ENCODE peak calls at places on chromosome 17, in seven cellular contexts. W is HepG2, C is K562, J is H1, Y is GM12878, I is SK-N-SH, T is GM12891. X is an unnamed sample.
A peak's percentile ranks its signal among the peaks of the same experiment; 100 is the strongest.

GRCh38 chr17:50805486-50805885 is 29.9 kb upstream of the WFIKKN2 start:
- DNase-seq in Y (no peak), J (no peak), W (no peak), I (no peak), C (no peak), T (no peak), X (no peak)

GRCh38 chr17:51435641-51436091 is 175.3 kb downstream of the UTP18 start:
- DNase-seq in T (peak; percentile 13), J (peak; percentile 72), Y (no peak), C (peak; percentile 23), W (peak; percentile 92), I (peak; percentile 66), X (no peak)

GRCh38 chr17:49438439-49438861 is 23.8 kb upstream of the PHB1 start:
- DNase-seq in Y (no peak), I (no peak), J (peak; percentile 61), W (peak; percentile 41), C (no peak), T (no peak), X (no peak)

GRCh38 chr17:42969006-42969581 is 4.8 kb upstream of the AARSD1 start:
- DNase-seq in Y (no peak), I (no peak), J (no peak), T (no peak), C (no peak), W (no peak), X (no peak)

GRCh38 chr17:61307905-61308886 is 91.4 kb upstream of the TBX2 start:
- DNase-seq in J (no peak), I (no peak), Y (no peak), T (no peak), C (no peak), W (no peak), X (no peak)

GRCh38 chr17:50352693-50353599 is 7.0 kb downstream of the XYLT2 start:
- DNase-seq in T (no peak), Y (no peak), J (no peak), I (no peak), W (no peak), C (no peak), X (no peak)

GRCh38 chr17:17159571-17159970 is 46.6 kb downstream of the PLD6 start:
- DNase-seq in J (no peak), I (no peak), W (no peak), C (no peak), T (no peak), Y (no peak), X (no peak)

GRCh38 chr17:50075446-50076032 is 19.6 kb upstream of the PDK2 start:
- DNase-seq in W (no peak), T (no peak), J (no peak), Y (no peak), I (no peak), C (no peak), X (no peak)

GRCh38 chr17:20073056-20073979 is 64.2 kb downstream of the SPECC1 start:
- DNase-seq in I (no peak), Y (no peak), J (no peak), T (no peak), C (no peak), W (no peak), X (no peak)

GRCh38 chr17:36850794-36851193 is 86.5 kb upstream of the LHX1 start:
- DNase-seq in W (no peak), Y (no peak), J (no peak), I (no peak), C (no peak), T (no peak), X (no peak)

GRCh38 chr17:27256225-27257030 is 37.5 kb upstream of the WSB1 start:
- DNase-seq in J (no peak), W (peak; percentile 72), I (no peak), Y (no peak), T (no peak), C (no peak), X (no peak)

GRCh38 chr17:79624658-79625478 is 14.0 kb upstream of the RBFOX3 start:
- DNase-seq in C (no peak), T (no peak), I (peak; percentile 30), J (peak; percentile 28), Y (no peak), W (no peak), X (peak; percentile 4)

GRCh38 chr17:15384142-15384803 is 42.9 kb upstream of the TEKT3 start:
- DNase-seq in W (no peak), T (no peak), Y (no peak), J (no peak), C (no peak), I (no peak), X (no peak)

GRCh38 chr17:48351916-48352332 is 78.1 kb downstream of the SKAP1 start:
- DNase-seq in Y (no peak), W (peak; percentile 5), T (no peak), J (no peak), C (peak; percentile 23), I (peak; percentile 32), X (no peak)

DNA sequence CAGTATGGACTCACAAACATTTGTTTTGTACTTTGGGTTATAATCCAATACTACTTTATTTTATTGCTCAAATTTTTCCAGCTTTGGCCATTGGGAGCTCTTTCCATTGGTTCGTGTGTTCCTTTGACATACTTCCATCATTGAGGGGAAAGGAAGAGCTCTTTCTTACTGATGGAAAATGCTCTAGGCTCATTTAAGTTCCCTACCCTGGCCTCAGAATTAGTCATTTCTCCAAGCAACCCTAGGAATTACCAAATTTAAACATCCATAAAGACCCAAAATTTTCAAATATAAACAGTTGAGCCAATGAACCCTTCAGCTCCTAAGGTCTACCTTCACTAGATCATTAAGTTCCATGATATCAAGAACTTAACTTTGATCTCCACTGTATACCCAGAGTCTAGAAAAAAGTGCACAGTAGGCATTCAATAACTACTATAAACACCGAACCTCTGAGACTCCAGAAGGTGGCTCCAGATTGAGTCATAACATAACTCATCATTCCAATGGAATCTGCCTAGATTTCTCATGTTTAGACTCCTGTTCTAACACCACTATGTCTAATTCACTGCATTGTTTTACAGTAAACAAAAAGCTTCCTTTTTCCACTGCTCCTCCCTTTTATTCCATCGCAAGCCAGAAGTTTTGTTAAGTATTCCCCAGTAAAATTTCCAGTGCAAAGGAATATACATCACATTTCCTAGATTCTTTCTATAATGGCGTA is 39.0 kb downstream of the SMURF2 start:
- DNase-seq in Y (no peak), T (no peak), W (peak; percentile 28), J (no peak), I (no peak), C (no peak), X (no peak)
- TF ChIP-seq POLR2AphosphoS5 in Y (no peak), T (no peak), W (no peak), J (no peak), I (no peak), C (no peak), X (no peak)

GRCh38 chr17:879546-879945 is 97.4 kb downstream of the MRM3 start:
- DNase-seq in I (no peak), W (peak; percentile 45), C (peak; percentile 58), T (peak; percentile 77), Y (peak; percentile 5), J (peak; percentile 87), X (peak; percentile 59)

GRCh38 chr17:880074-880870 is 98.1 kb downstream of the MRM3 start:
- DNase-seq in Y (no peak), T (no peak), J (no peak), W (no peak), C (no peak), I (no peak), X (no peak)

GRCh38 chr17:883586-883962 is 96.0 kb downstream of the NXN start:
- DNase-seq in J (no peak), T (no peak), I (no peak), W (peak; percentile 51), Y (no peak), C (no peak), X (no peak)

GRCh38 chr17:882827-883585 is 96.6 kb downstream of the NXN start:
- DNase-seq in W (peak; percentile 83), I (no peak), T (no peak), Y (no peak), J (no peak), C (no peak), X (no peak)

DNA sequence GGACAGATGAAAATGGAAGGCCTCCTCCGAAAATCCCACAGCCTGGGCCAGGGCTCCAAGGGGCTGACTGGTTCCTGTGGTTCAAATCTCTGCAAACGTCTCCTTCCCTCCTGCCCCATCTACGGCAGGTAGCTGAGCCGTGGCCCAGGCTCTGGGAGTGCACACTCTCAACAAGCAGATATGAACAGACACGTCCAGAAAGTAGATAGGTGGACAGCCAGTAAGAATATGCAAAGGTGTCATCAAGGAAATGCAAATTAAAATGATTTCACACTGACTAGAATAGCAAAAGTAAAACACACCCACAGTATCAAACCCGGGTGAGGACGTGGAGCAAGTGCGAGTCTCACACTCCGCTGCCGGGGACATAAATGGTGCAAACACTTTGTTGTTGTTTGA is 98.7 kb downstream of the NXN start:
- DNase-seq in T (no peak), J (no peak), W (no peak), C (no peak), I (no peak), Y (no peak), X (no peak)
- TF ChIP-seq TAF1 in T (no peak), J (no peak), W (no peak), C (no peak), I (no peak), Y (no peak), X (no peak)

GRCh38 chr17:7329360-7330098 is 394 bp upstream of the NEURL4 start:
- DNase-seq in Y (peak; percentile 97), I (peak; percentile 97), T (peak; percentile 99), W (peak; percentile 97), J (peak; percentile 95), C (peak; percentile 94), X (peak; percentile 99)
- TF ChIP-seq POLR2AphosphoS5 in Y (peak; percentile 79), I (peak; percentile 85), T (peak; percentile 28), W (peak; percentile 84), J (peak; percentile 88), C (no peak), X (peak; percentile 75)

GRCh38 chr17:44630703-44631102 is 25.6 kb upstream of the MEIOC start:
- DNase-seq in J (no peak), T (no peak), Y (no peak), C (no peak), I (no peak), W (peak; percentile 28), X (no peak)

GRCh38 chr17:44628234-44629188 is 27.8 kb upstream of the MEIOC start:
- DNase-seq in I (no peak), T (no peak), J (peak; percentile 78), Y (peak; percentile 46), W (peak; percentile 29), C (no peak), X (no peak)

GRCh38 chr17:44623070-44623725 is 33.1 kb upstream of the MEIOC start:
- DNase-seq in W (peak; percentile 18), Y (no peak), T (no peak), J (no peak), C (no peak), I (no peak), X (no peak)

GRCh38 chr17:44627513-44627912 is 28.8 kb upstream of the MEIOC start:
- DNase-seq in I (peak; percentile 46), T (no peak), C (no peak), Y (no peak), J (no peak), W (no peak), X (no peak)
- TF ChIP-seq TAF1 in I (no peak), T (no peak), C (no peak), Y (no peak), J (no peak), W (no peak), X (no peak)

GRCh38 chr17:2244545-2245525 is 58.8 kb downstream of the SMG6 start:
- DNase-seq in J (peak; percentile 90), I (peak; percentile 87), T (peak; percentile 48), C (peak; percentile 56), Y (no peak), W (peak; percentile 50), X (peak; percentile 63)
- TF ChIP-seq POLR2AphosphoS5 in J (no peak), I (no peak), T (no peak), C (no peak), Y (no peak), W (no peak), X (no peak)